ENCODE peak calls at places on chromosomes 16 and 17, in four cellular contexts. R is PC-9, N is dorsolateral prefrontal cortex, Z is left ventricle myocardium inferior. H is an unnamed sample.

GRCh38 chr17:4332296-4332970 is 34.0 kb downstream of the UBE2G1 start:
- DNase-seq in N (no peak), Z (no peak), R (peak; percentile 33), H (no peak)

GRCh38 chr17:58318627-58319180 is 9.9 kb downstream of the TSPOAP1 start:
- DNase-seq in N (no peak), R (no peak), Z (no peak), H (no peak)

GRCh38 chr17:27577884-27578717 is 52.9 kb upstream of the LGALS9 start:
- DNase-seq in N (no peak), R (no peak), Z (peak; percentile 46), H (no peak)

GRCh38 chr17:47735536-47736011 is 2.5 kb downstream of the TBX21 start:
- DNase-seq in N (peak; percentile 17), R (no peak), Z (no peak), H (no peak)

GRCh38 chr17:61522088-61522487 is 68.9 kb downstream of the NACA2 start:
- DNase-seq in Z (no peak), R (no peak), N (no peak), H (no peak)

GRCh38 chr16:3115011-3115410 is 2.6 kb downstream of the ZNF205 start:
- DNase-seq in N (no peak), Z (no peak), R (no peak), H (no peak)

GRCh38 chr17:43021739-43022512 is at the start of gene VAT1:
- DNase-seq in N (peak; percentile 78), R (peak; percentile 71), Z (peak; percentile 86), H (peak; percentile 60)

GRCh38 chr17:43016216-43016615 is 6.0 kb downstream of the VAT1 start:
- DNase-seq in R (no peak), Z (no peak), N (no peak), H (no peak)

GRCh38 chr17:50527155-50527762 is 5.3 kb upstream of the EPN3 start:
- DNase-seq in R (no peak), N (no peak), Z (no peak), H (no peak)

GRCh38 chr16:80120899-80121521 is 419.8 kb upstream of the DYNLRB2 start:
- DNase-seq in R (no peak), N (no peak), Z (no peak), H (peak; percentile 77)
- H3K4me3 ChIP-seq in R (no peak overlapping the region), N (no peak overlapping the region), Z (no peak overlapping the region), H (no peak overlapping the region)

GRCh38 chr16:10683160-10683559 is 11.6 kb downstream of the TEKT5 start:
- DNase-seq in N (no peak), R (no peak), Z (no peak), H (no peak)
- H3K27me3 ChIP-seq in N (no peaks in the 10 kb centered on the region), R (no peaks in the 10 kb centered on the region), Z (no peaks in the 10 kb centered on the region), H (no peaks in the 10 kb centered on the region)

DNA sequence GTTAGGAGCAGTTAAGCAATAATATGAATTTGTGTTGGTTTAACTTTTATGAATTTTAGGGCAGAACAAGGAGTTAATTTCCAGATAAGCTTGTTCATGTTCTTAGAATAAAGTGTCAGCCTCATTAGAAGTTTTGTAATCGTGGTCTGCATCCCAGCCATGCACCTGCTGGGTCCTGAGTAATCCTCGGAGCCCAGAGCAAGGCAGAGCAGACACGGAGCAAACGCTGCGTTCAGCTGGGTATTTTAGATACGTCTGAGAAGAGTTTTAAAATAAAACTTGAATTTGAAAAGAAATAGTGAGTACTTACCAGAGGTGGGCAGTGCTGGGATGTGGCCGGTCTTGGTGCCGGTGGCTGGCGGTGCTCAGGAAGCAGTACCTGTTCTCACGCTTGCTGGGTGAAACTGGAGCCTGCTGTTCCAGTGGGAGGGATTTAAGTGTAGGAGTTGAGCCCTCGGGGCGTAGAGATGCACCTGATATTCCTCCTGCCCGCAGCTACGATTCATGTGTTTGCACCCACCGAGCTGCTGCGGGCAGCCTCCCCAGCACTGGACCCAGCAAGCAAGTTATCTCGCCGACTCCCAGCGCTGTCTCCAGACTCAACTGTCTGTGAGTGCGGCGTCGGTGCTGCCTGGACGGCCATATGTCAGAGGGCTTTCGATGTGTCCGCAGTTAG is at the start of gene ZNF750:
- DNase-seq in R (peak; percentile 73), N (no peak), Z (no peak), H (peak; percentile 70)
- H3K4me3 ChIP-seq in R (peak within 1 kb of the TSS; percentile 58), N (no peak within 1 kb of the TSS), Z (no peak within 1 kb of the TSS), H (peak within 1 kb of the TSS; percentile 44)

DNA sequence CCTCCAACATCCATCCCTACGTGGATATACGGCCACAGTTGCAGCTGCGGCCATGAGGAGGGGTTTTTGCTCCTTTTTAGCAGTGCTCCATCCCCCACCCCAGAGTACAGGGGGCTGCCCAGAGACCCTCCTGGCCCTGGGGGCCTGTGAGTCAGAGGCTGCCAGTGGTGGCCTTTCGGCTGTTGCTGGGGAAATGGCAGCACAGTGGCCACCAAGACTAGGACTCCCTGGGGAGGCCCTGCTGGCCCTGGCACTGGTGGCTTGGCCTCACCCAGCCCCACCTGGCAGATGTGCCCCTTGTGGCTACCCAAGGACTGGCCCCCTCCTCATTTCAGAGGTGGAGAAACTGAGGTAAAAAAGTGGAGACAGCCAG is 29.1 kb downstream of the RAI1 start:
- DNase-seq in Z (no peak), R (no peak), N (no peak), H (no peak)
- H3K27me3 ChIP-seq in Z (no peaks in the 10 kb centered on the region), R (no peaks in the 10 kb centered on the region), N (no peaks in the 10 kb centered on the region), H (no peaks in the 10 kb centered on the region)

DNA sequence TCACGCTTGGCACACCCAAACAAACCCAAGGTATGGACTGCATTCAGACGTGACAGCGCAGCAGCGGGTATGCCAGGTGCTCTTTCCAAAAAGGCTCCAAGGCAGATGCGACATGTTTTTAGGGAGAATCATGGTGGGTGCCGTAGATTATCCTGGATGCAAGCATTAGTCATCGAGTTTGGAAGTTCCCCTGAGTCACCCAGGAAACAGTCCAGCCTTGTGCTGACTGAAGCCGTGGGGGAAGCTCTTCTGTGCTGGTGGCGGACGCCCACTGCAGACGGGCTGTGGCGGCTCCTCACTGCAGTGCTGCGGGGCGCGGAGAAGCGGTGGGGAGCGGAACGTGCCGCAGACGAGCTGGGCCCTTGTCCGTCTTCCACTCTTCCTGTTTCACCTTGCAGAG is 13.9 kb downstream of the JPT2 start:
- DNase-seq in R (peak; percentile 67), Z (no peak), N (peak; percentile 55), H (peak; percentile 91)
- H3K4me3 ChIP-seq in R (no peak overlapping the region), Z (no peak overlapping the region), N (no peak overlapping the region), H (no peak overlapping the region)

GRCh38 chr16:83272201-83272600 is 535.6 kb upstream of the HSBP1 start:
- DNase-seq in N (no peak), R (no peak), Z (no peak), H (no peak)

GRCh38 chr16:83271123-83271522 is 536.7 kb upstream of the HSBP1 start:
- DNase-seq in N (no peak), R (no peak), Z (no peak), H (no peak)

GRCh38 chr16:83270640-83271039 is 537.1 kb upstream of the HSBP1 start:
- DNase-seq in R (no peak), Z (no peak), N (no peak), H (no peak)

GRCh38 chr16:83272843-83273242 is 534.9 kb upstream of the HSBP1 start:
- DNase-seq in Z (no peak), N (no peak), R (no peak), H (no peak)

GRCh38 chr16:83273504-83274173 is 534.1 kb upstream of the HSBP1 start:
- DNase-seq in R (no peak), Z (no peak), N (no peak), H (no peak)
- H3K27me3 ChIP-seq in R (peaks cover 8% of the 10 kb centered on the region), Z (no peaks in the 10 kb centered on the region), N (no peaks in the 10 kb centered on the region), H (no peaks in the 10 kb centered on the region)

H was measured in bronchial epithelial cell.